ENCODE peak calls at places on chromosomes 13 and 19, in five cellular contexts. G is RPMI7951, A is memory B cell, N is nucleus accumbens, R is cardiac muscle cell. F is an unnamed sample.

GRCh38 chr13:51894239-51894638 is 32.5 kb downstream of the CCDC70 start:
- DNase-seq in R (no peak), A (no peak), N (no peak), G (no peak), F (no peak)

GRCh38 chr13:100125946-100126345 is 37.1 kb downstream of the PCCA start:
- DNase-seq in G (no peak), R (no peak), N (no peak), A (no peak), F (no peak)

GRCh38 chr19:13844130-13844631 is 32.8 kb upstream of the NANOS3 start:
- DNase-seq in N (no peak), A (peak), G (no peak), R (no peak), F (no peak)

GRCh38 chr13:94079876-94080275 is 399.6 kb downstream of the DCT start:
- DNase-seq in G (peak), A (no peak), N (no peak), R (peak), F (no peak)

GRCh38 chr13:112889351-112890290 is 79.4 kb upstream of the MCF2L start:
- DNase-seq in G (no peak), R (no peak), N (no peak), A (no peak), F (no peak)

GRCh38 chr13:33348366-33348765 is 62.8 kb upstream of the STARD13 start:
- DNase-seq in N (no peak), G (no peak), A (no peak), R (peak), F (no peak)

GRCh38 chr19:32012886-32013635 is 332.3 kb upstream of the ZNF507 start:
- DNase-seq in R (no peak), A (no peak), N (no peak), G (no peak), F (no peak)

GRCh38 chr19:54335164-54335563 is 3.8 kb downstream of the LILRA4 start:
- DNase-seq in N (no peak), A (no peak), G (no peak), R (no peak), F (no peak)

GRCh38 chr13:105773887-105774538 is 761.4 kb downstream of the EFNB2 start:
- DNase-seq in G (peak), N (no peak), A (no peak), R (peak), F (no peak)

GRCh38 chr13:23960566-23961156 is 63.4 kb upstream of the C1QTNF9B start:
- DNase-seq in G (peak), A (no peak), N (no peak), R (peak), F (no peak)

GRCh38 chr13:110448230-110448629 is 113.3 kb downstream of the RAB20 start:
- DNase-seq in G (peak), R (peak), N (no peak), A (no peak), F (no peak)

GRCh38 chr13:39259371-39259770 is 221.1 kb downstream of the NHLRC3 start:
- DNase-seq in N (no peak), R (no peak), G (no peak), A (no peak), F (no peak)

F was measured in putamen.